ENCODE peak calls at places on chromosomes 7 and 10, in four cellular contexts. P is suprapubic skin, A is IMR-90, N is gastrocnemius medialis. G is an unnamed sample.

GRCh38 chr10:34434119-34434594 is 380.9 kb downstream of the PARD3 start:
- DNase-seq in N (no peak), A (peak; percentile 78), P (no peak), G (no peak)

GRCh38 chr10:25934673-25935139 is 677 bp downstream of the MYO3A start:
- DNase-seq in A (no peak), N (no peak), P (no peak), G (no peak)

GRCh38 chr10:112915590-112916572 is 34.2 kb upstream of the TCF7L2 start:
- DNase-seq in P (no peak), N (no peak), A (peak; percentile 51), G (no peak)

GRCh38 chr7:49102413-49102812 is 178.1 kb downstream of the CDC14C start:
- DNase-seq in N (no peak), P (no peak), A (no peak), G (no peak)

GRCh38 chr10:121949473-121949872 is 21.6 kb upstream of the ATE1 start:
- DNase-seq in N (no peak), P (no peak), A (no peak), G (no peak)

GRCh38 chr10:66844176-66844947 is 81.5 kb upstream of the LRRTM3 start:
- DNase-seq in N (no peak), P (no peak), A (no peak), G (no peak)

GRCh38 chr10:104337527-104337984 is 709 bp downstream of the ITPRIP start:
- DNase-seq in P (no peak), N (no peak), A (peak; percentile 37), G (no peak)

GRCh38 chr7:89339748-89340147 is 544.2 kb upstream of the TEX47 start:
- DNase-seq in N (no peak), A (no peak), P (no peak), G (no peak)

GRCh38 chr10:48958598-48959200 is 19.1 kb upstream of the LRRC18 start:
- DNase-seq in N (no peak), P (no peak), A (no peak), G (no peak)

GRCh38 chr7:151876112-151876898 is 610 bp downstream of the PRKAG2 start:
- DNase-seq in P (peak; percentile 93), N (no peak), A (no peak), G (no peak)

GRCh38 chr7:146656988-146657387 is 540.4 kb downstream of the CNTNAP2 start:
- DNase-seq in N (no peak), A (no peak), P (no peak), G (no peak)
- TF ChIP-seq CTCF in N (no peak), A (no peak), P (no peak), G (no peak)

GRCh38 chr7:80659120-80660055 is 20.9 kb downstream of the CD36 start:
- DNase-seq in N (no peak), A (peak; percentile 62), P (no peak), G (no peak)

GRCh38 chr7:80656029-80656428 is 17.6 kb downstream of the CD36 start:
- DNase-seq in N (no peak), A (no peak), P (no peak), G (no peak)

DNA sequence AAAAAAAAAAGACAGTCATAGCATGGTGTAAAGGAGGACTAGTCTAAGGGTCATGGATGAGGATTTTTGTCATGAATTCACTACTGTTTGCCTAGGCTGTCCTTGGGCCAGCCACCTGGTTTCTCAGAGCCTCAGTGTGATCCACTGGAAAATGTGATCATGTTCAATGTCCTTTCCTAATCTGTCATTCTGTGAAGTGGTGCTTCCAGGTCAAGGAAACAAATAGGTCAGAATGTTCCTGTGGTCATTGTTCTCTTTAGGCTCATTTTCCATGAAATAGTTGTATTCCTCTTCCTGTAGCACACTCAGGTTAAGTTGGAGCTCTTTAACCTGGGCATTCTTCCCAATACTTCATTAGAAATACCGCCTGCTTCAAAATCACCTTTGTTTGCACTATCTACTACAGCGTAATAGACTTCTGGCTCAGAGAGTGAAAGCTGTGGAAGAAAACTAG is 16.5 kb downstream of the CD36 start:
- DNase-seq in P (no peak), N (no peak), A (no peak), G (no peak)
- TF ChIP-seq POLR2A in P (no peak), N (no peak), A (no peak), G (no peak)

GRCh38 chr7:116236020-116236630 is 25.8 kb downstream of the TES start:
- DNase-seq in A (peak; percentile 65), P (no peak), N (no peak), G (no peak)
- TF ChIP-seq CTCF in A (peak; percentile 72), P (peak; percentile 27), N (no peak), G (peak; percentile 52)

GRCh38 chr7:51315393-51316261 is 982 bp downstream of the COBL start:
- DNase-seq in N (peak; percentile 26), P (no peak), A (no peak), G (no peak)
- TF ChIP-seq POLR2A in N (peak; percentile 26), P (no peak), A (no peak), G (no peak)

GRCh38 chr7:138729444-138729843 is 28.3 kb upstream of the SVOPL start:
- DNase-seq in A (no peak), P (no peak), N (no peak), G (no peak)

GRCh38 chr7:138727336-138728099 is 26.4 kb upstream of the SVOPL start:
- DNase-seq in A (no peak), N (no peak), P (no peak), G (no peak)

DNA sequence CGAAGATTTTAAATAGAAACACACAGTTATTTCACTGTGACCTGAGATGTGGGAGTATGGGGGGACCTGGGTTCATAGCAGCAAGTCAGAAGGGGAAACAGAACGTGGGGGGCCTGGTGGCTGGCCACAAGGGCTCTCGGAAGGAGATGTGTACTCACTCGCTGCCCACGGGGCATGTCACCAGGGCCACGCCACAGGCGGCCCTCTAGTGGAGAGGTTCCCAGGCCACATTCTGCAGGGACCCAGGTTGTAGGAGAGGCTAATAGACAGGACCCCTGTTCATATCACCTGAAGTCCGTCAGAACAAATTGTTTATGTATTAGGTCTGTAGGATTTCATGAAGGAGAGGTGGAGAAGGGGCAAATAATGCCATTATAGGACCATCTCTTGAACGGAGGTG is 25.1 kb upstream of the SVOPL start:
- DNase-seq in N (no peak), A (no peak), P (no peak), G (no peak)
- TF ChIP-seq CTCF in N (no peak), A (no peak), P (no peak), G (no peak)

DNA sequence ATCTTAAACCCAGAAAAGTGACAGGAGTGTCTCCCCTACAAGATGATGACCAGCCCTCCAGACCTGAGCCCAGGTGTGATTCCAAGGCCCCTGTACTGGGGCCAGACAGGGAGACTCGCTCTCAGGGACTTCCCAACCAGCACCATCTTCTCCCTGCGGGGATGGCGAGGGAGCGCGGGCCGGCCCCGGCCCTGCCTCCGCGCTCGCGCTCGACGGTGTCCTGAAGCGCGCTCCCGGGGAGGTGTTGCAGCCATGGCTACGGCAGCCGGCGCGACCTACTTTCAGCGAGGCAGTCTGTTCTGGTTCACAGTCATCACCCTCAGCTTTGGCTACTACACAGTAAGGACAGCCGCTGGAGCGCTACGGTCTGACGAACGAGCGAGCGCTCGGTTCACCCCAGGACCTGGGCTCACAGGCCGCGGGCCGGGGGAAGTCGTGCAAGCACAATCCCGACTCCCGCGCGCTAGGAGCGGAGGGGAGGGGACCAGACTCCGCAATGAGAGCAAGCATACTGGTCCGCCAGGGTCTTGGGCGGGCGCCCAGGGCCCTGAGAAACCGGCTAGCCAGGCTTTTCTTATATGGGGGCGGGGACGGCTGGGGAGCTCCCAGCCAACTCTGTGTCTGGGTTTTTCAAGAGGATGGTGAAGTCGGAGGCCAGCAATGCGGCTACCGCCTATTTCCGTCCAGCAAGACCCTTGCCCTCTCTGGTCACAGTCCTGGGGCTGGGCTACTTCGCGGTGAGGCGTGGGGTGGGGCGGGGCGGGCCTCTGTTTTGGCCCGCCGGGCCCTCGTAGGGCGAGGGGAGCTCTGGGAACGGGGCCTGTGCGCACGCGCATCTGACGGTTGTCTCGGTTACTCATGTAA is at the start of gene TMEM254:
- DNase-seq in P (peak; percentile 95), A (peak; percentile 81), N (peak; percentile 74), G (peak; percentile 42)
- TF ChIP-seq POLR2A in P (peak; percentile 8), A (peak; percentile 38), N (peak; percentile 27), G (peak; percentile 59)

GRCh38 chr10:75263806-75264205 is 28.0 kb upstream of the COMTD1 start:
- DNase-seq in A (no peak), N (no peak), P (no peak), G (no peak)

GRCh38 chr10:75265856-75266255 is 30.1 kb upstream of the COMTD1 start:
- DNase-seq in A (no peak), N (no peak), P (no peak), G (no peak)

GRCh38 chr10:75260990-75261389 is 25.2 kb upstream of the COMTD1 start:
- DNase-seq in A (no peak), N (no peak), P (no peak), G (no peak)

GRCh38 chr10:75266945-75267344 is 31.2 kb upstream of the COMTD1 start:
- DNase-seq in N (no peak), A (peak; percentile 89), P (no peak), G (no peak)

GRCh38 chr10:75261813-75262725 is 26.3 kb upstream of the COMTD1 start:
- DNase-seq in N (no peak), A (peak; percentile 15), P (no peak), G (no peak)
- TF ChIP-seq CTCF in N (no peak), A (no peak), P (no peak), G (no peak)

DNA sequence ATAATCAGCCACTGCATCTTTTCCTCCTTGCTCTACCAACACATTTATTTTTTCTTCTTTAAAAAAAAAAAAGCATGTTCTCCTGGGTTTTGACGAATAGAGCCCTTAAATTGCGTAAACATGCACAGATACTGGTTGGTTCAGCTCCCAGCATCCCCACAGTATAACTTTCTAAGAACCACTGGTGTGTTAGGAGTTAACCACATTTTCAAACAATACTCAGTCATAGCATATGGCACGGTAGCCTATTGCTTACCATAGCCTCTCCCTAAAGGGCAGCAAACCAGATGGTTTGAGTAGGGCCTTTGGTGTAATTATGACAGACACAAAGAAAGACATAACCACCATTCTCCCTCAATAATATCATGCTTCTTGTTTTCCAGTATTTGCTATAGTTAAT is 145.0 kb downstream of the LRRC4 start:
- DNase-seq in N (no peak), P (no peak), A (peak; percentile 62), G (no peak)
- TF ChIP-seq POLR2A in N (no peak), P (no peak), A (no peak), G (no peak)

GRCh38 chr10:23079700-23080099 is 15.7 kb upstream of the MSRB2 start:
- DNase-seq in N (no peak), P (no peak), A (no peak), G (no peak)

GRCh38 chr10:23080211-23080724 is 15.1 kb upstream of the MSRB2 start:
- DNase-seq in A (no peak), P (no peak), N (no peak), G (no peak)

GRCh38 chr10:23081156-23081833 is 14.1 kb upstream of the MSRB2 start:
- DNase-seq in N (no peak), P (no peak), A (peak; percentile 3), G (no peak)

GRCh38 chr10:23078114-23078513 is 17.3 kb upstream of the MSRB2 start:
- DNase-seq in P (no peak), A (no peak), N (no peak), G (no peak)

DNA sequence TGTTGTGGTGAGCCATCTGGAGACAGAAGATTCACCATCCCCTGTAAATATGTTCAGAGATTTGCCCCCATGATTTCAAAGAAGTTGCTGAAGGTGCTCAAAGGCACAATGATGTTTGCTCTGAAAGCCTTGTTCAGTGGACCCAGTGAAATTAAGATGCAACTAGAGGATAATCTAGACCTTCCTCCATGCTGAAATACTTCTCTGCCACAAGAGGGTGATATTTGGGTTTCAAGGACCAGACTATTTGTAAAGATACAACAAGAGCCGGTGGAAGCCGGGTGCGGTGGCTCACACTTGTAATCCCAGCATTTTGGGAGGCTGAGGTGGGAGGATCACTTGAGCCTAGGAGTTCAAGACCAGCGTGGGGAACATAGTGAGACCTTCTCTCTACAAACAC is 13.5 kb upstream of the MSRB2 start:
- DNase-seq in A (peak; percentile 9), P (no peak), N (no peak), G (no peak)
- TF ChIP-seq CTCF in A (peak; percentile 13), P (no peak), N (no peak), G (no peak)

G was measured in esophagus squamous epithelium.